ENCODE peak calls at places on chromosomes 3 and 15, in nine cellular contexts. One of them, this sample, is unnamed.

GRCh38 chr3:133445111-133445510 is 45.3 kb downstream of the BFSP2 start:
- DNase-seq in uterus: no peak
- DNase-seq in breast epithelium: no peak
- DNase-seq in esophagus squamous epithelium: no peak
- DNase-seq in right lobe of liver: no peak
- DNase-seq in IMR-90: no peak
- DNase-seq in upper lobe of left lung: no peak
- DNase-seq in adrenal gland: no peak
- DNase-seq in H1: no peak
- DNase-seq in this sample: no peak

GRCh38 chr3:78887608-78888011 is 880.2 kb downstream of the ROBO1 start:
- DNase-seq in right lobe of liver: no peak
- DNase-seq in esophagus squamous epithelium: no peak
- DNase-seq in adrenal gland: no peak
- DNase-seq in uterus: no peak
- DNase-seq in H1: no peak
- DNase-seq in IMR-90: peak; percentile 60
- DNase-seq in upper lobe of left lung: no peak
- DNase-seq in breast epithelium: no peak
- DNase-seq in this sample: no peak

GRCh38 chr15:72155021-72155621 is 36.9 kb downstream of the SENP8 start:
- DNase-seq in right lobe of liver: peak; percentile 74
- DNase-seq in esophagus squamous epithelium: no peak
- DNase-seq in H1: no peak
- DNase-seq in upper lobe of left lung: peak; percentile 34
- DNase-seq in uterus: peak; percentile 47
- DNase-seq in breast epithelium: peak; percentile 97
- DNase-seq in adrenal gland: peak; percentile 74
- DNase-seq in IMR-90: peak; percentile 6
- DNase-seq in this sample: peak; percentile 81

GRCh38 chr3:61821823-61822251 is 260.5 kb downstream of the PTPRG start:
- DNase-seq in uterus: peak; percentile 30
- DNase-seq in IMR-90: peak; percentile 19
- DNase-seq in H1: no peak
- DNase-seq in upper lobe of left lung: no peak
- DNase-seq in adrenal gland: no peak
- DNase-seq in esophagus squamous epithelium: no peak
- DNase-seq in breast epithelium: no peak
- DNase-seq in right lobe of liver: no peak
- DNase-seq in this sample: no peak

GRCh38 chr3:46400846-46401245 is 6.0 kb downstream of the CCR5AS start:
- DNase-seq in adrenal gland: no peak
- DNase-seq in upper lobe of left lung: no peak
- DNase-seq in uterus: no peak
- DNase-seq in breast epithelium: no peak
- DNase-seq in IMR-90: no peak
- DNase-seq in right lobe of liver: no peak
- DNase-seq in H1: no peak
- DNase-seq in esophagus squamous epithelium: no peak
- DNase-seq in this sample: no peak

GRCh38 chr3:86766331-86766730 is 224.6 kb downstream of the VGLL3 start:
- DNase-seq in adrenal gland: no peak
- DNase-seq in esophagus squamous epithelium: no peak
- DNase-seq in right lobe of liver: no peak
- DNase-seq in breast epithelium: no peak
- DNase-seq in uterus: no peak
- DNase-seq in IMR-90: no peak
- DNase-seq in H1: no peak
- DNase-seq in upper lobe of left lung: no peak
- DNase-seq in this sample: no peak

GRCh38 chr3:166818464-166818863 is 561.6 kb downstream of the ZBBX start:
- DNase-seq in H1: no peak
- DNase-seq in upper lobe of left lung: no peak
- DNase-seq in esophagus squamous epithelium: no peak
- DNase-seq in breast epithelium: no peak
- DNase-seq in right lobe of liver: no peak
- DNase-seq in uterus: no peak
- DNase-seq in IMR-90: no peak
- DNase-seq in adrenal gland: no peak
- DNase-seq in this sample: no peak

GRCh38 chr3:112013058-112013783 is 14.5 kb downstream of the TAGLN3 start:
- DNase-seq in esophagus squamous epithelium: no peak
- DNase-seq in IMR-90: peak; percentile 80
- DNase-seq in upper lobe of left lung: no peak
- DNase-seq in uterus: peak; percentile 57
- DNase-seq in right lobe of liver: peak; percentile 62
- DNase-seq in adrenal gland: peak; percentile 85
- DNase-seq in H1: peak; percentile 59
- DNase-seq in breast epithelium: peak; percentile 22
- DNase-seq in this sample: peak; percentile 80

GRCh38 chr3:154990543-154990942 is 89.6 kb upstream of the MME start:
- DNase-seq in upper lobe of left lung: no peak
- DNase-seq in uterus: no peak
- DNase-seq in breast epithelium: no peak
- DNase-seq in adrenal gland: no peak
- DNase-seq in H1: no peak
- DNase-seq in IMR-90: no peak
- DNase-seq in right lobe of liver: no peak
- DNase-seq in esophagus squamous epithelium: no peak
- DNase-seq in this sample: no peak

GRCh38 chr3:154614078-154614477 is 184.1 kb upstream of the GPR149 start:
- DNase-seq in adrenal gland: no peak
- DNase-seq in breast epithelium: no peak
- DNase-seq in upper lobe of left lung: no peak
- DNase-seq in IMR-90: no peak
- DNase-seq in esophagus squamous epithelium: no peak
- DNase-seq in right lobe of liver: no peak
- DNase-seq in H1: no peak
- DNase-seq in uterus: no peak
- DNase-seq in this sample: no peak

GRCh38 chr3:123750659-123751420 is 133.3 kb downstream of the MYLK start:
- DNase-seq in breast epithelium: no peak
- DNase-seq in uterus: no peak
- DNase-seq in upper lobe of left lung: no peak
- DNase-seq in adrenal gland: no peak
- DNase-seq in esophagus squamous epithelium: no peak
- DNase-seq in right lobe of liver: peak; percentile 82
- DNase-seq in H1: no peak
- DNase-seq in IMR-90: peak; percentile 95
- DNase-seq in this sample: no peak

GRCh38 chr3:164522073-164522763 is 556.1 kb downstream of the SI start:
- DNase-seq in adrenal gland: no peak
- DNase-seq in esophagus squamous epithelium: no peak
- DNase-seq in H1: no peak
- DNase-seq in uterus: no peak
- DNase-seq in upper lobe of left lung: peak; percentile 15
- DNase-seq in IMR-90: no peak
- DNase-seq in breast epithelium: no peak
- DNase-seq in right lobe of liver: no peak
- DNase-seq in this sample: no peak

GRCh38 chr3:111725706-111726105 is 130.6 kb upstream of the ZBED2 start:
- DNase-seq in uterus: no peak
- DNase-seq in IMR-90: no peak
- DNase-seq in right lobe of liver: no peak
- DNase-seq in breast epithelium: no peak
- DNase-seq in H1: no peak
- DNase-seq in adrenal gland: no peak
- DNase-seq in upper lobe of left lung: no peak
- DNase-seq in esophagus squamous epithelium: no peak
- DNase-seq in this sample: no peak

GRCh38 chr3:132595036-132595435 is 2.0 kb upstream of the ACKR4 start:
- DNase-seq in right lobe of liver: no peak
- DNase-seq in adrenal gland: no peak
- DNase-seq in uterus: no peak
- DNase-seq in breast epithelium: no peak
- DNase-seq in upper lobe of left lung: no peak
- DNase-seq in IMR-90: peak; percentile 66
- DNase-seq in esophagus squamous epithelium: no peak
- DNase-seq in H1: no peak
- DNase-seq in this sample: no peak

GRCh38 chr3:50447290-50447840 is 56.1 kb downstream of the CACNA2D2 start:
- DNase-seq in right lobe of liver: no peak
- DNase-seq in adrenal gland: no peak
- DNase-seq in H1: no peak
- DNase-seq in uterus: no peak
- DNase-seq in IMR-90: no peak
- DNase-seq in breast epithelium: no peak
- DNase-seq in esophagus squamous epithelium: no peak
- DNase-seq in upper lobe of left lung: peak; percentile 84
- DNase-seq in this sample: no peak

GRCh38 chr3:59731909-59732308 is 682.1 kb upstream of the CFAP20DC start:
- DNase-seq in right lobe of liver: no peak
- DNase-seq in IMR-90: no peak
- DNase-seq in esophagus squamous epithelium: no peak
- DNase-seq in H1: no peak
- DNase-seq in adrenal gland: no peak
- DNase-seq in uterus: no peak
- DNase-seq in upper lobe of left lung: no peak
- DNase-seq in breast epithelium: no peak
- DNase-seq in this sample: no peak

GRCh38 chr15:53835309-53835708 is 75.8 kb upstream of the WDR72 start:
- DNase-seq in esophagus squamous epithelium: no peak
- DNase-seq in adrenal gland: no peak
- DNase-seq in breast epithelium: no peak
- DNase-seq in right lobe of liver: no peak
- DNase-seq in upper lobe of left lung: no peak
- DNase-seq in H1: no peak
- DNase-seq in uterus: no peak
- DNase-seq in IMR-90: no peak
- DNase-seq in this sample: no peak

GRCh38 chr3:13890377-13891016 is 10.6 kb upstream of the WNT7A start:
- DNase-seq in esophagus squamous epithelium: no peak
- DNase-seq in IMR-90: no peak
- DNase-seq in breast epithelium: no peak
- DNase-seq in right lobe of liver: no peak
- DNase-seq in uterus: no peak
- DNase-seq in upper lobe of left lung: peak; percentile 52
- DNase-seq in H1: no peak
- DNase-seq in adrenal gland: peak; percentile 34
- DNase-seq in this sample: peak; percentile 54

GRCh38 chr3:186939536-186939935 is 9.2 kb downstream of the ST6GAL1 start:
- DNase-seq in breast epithelium: no peak
- DNase-seq in right lobe of liver: no peak
- DNase-seq in upper lobe of left lung: no peak
- DNase-seq in uterus: no peak
- DNase-seq in adrenal gland: no peak
- DNase-seq in H1: no peak
- DNase-seq in esophagus squamous epithelium: no peak
- DNase-seq in IMR-90: no peak
- DNase-seq in this sample: no peak

GRCh38 chr3:186940965-186941364 is 10.6 kb downstream of the ST6GAL1 start:
- DNase-seq in esophagus squamous epithelium: no peak
- DNase-seq in right lobe of liver: no peak
- DNase-seq in H1: no peak
- DNase-seq in upper lobe of left lung: no peak
- DNase-seq in breast epithelium: no peak
- DNase-seq in adrenal gland: no peak
- DNase-seq in uterus: peak; percentile 48
- DNase-seq in IMR-90: peak; percentile 42
- DNase-seq in this sample: no peak

GRCh38 chr3:186942168-186942567 is 11.8 kb downstream of the ST6GAL1 start:
- DNase-seq in adrenal gland: no peak
- DNase-seq in IMR-90: no peak
- DNase-seq in esophagus squamous epithelium: no peak
- DNase-seq in right lobe of liver: no peak
- DNase-seq in uterus: no peak
- DNase-seq in breast epithelium: no peak
- DNase-seq in H1: no peak
- DNase-seq in upper lobe of left lung: no peak
- DNase-seq in this sample: no peak

GRCh38 chr3:186937017-186937875 is 6.9 kb downstream of the ST6GAL1 start:
- DNase-seq in adrenal gland: no peak
- DNase-seq in esophagus squamous epithelium: no peak
- DNase-seq in breast epithelium: no peak
- DNase-seq in uterus: no peak
- DNase-seq in upper lobe of left lung: no peak
- DNase-seq in IMR-90: no peak
- DNase-seq in H1: no peak
- DNase-seq in right lobe of liver: no peak
- DNase-seq in this sample: no peak

DNA sequence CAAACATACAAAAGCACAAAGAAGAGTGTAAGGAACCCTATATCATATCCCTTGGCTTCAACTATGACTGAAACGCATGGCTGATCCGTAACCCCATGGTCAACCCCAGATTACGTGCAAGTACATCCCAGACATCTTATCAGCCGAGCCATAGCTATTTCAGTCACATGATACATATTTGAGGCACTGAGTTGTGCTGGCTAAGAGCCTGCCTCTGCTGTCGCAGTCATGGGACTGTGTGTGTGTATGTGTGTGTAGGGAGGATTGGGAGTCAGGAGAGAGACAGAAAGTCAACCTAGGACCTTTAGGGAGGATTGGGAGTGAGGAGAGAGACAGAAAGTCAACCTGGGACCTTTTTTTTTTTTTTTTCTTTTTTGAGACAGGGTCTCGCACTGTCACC is 8.4 kb downstream of the ST6GAL1 start:
- DNase-seq in IMR-90: peak; percentile 75
- DNase-seq in esophagus squamous epithelium: no peak
- DNase-seq in breast epithelium: no peak
- DNase-seq in right lobe of liver: no peak
- DNase-seq in H1: no peak
- DNase-seq in uterus: no peak
- DNase-seq in upper lobe of left lung: no peak
- DNase-seq in adrenal gland: no peak
- DNase-seq in this sample: no peak
- TF ChIP-seq POLR2A in IMR-90: no peak
- TF ChIP-seq POLR2A in esophagus squamous epithelium: no peak
- TF ChIP-seq POLR2A in breast epithelium: no peak
- TF ChIP-seq POLR2A in right lobe of liver: no peak
- TF ChIP-seq POLR2A in H1: no peak
- TF ChIP-seq POLR2A in uterus: no peak
- TF ChIP-seq POLR2A in upper lobe of left lung: no peak
- TF ChIP-seq POLR2A in adrenal gland: no peak
- TF ChIP-seq POLR2A in this sample: no peak

GRCh38 chr3:152834354-152835310 is at the start of gene P2RY1:
- DNase-seq in upper lobe of left lung: peak; percentile 92
- DNase-seq in uterus: peak; percentile 72
- DNase-seq in IMR-90: peak; percentile 17
- DNase-seq in breast epithelium: no peak
- DNase-seq in esophagus squamous epithelium: no peak
- DNase-seq in H1: peak; percentile 69
- DNase-seq in adrenal gland: peak; percentile 60
- DNase-seq in right lobe of liver: peak; percentile 62
- DNase-seq in this sample: no peak
- TF ChIP-seq CTCF in upper lobe of left lung: no peak
- TF ChIP-seq CTCF in uterus: no peak
- TF ChIP-seq CTCF in IMR-90: no peak
- TF ChIP-seq CTCF in breast epithelium: no peak
- TF ChIP-seq CTCF in esophagus squamous epithelium: peak; percentile 70
- TF ChIP-seq CTCF in H1: no peak
- TF ChIP-seq CTCF in adrenal gland: no peak
- TF ChIP-seq CTCF in right lobe of liver: peak; percentile 7
- TF ChIP-seq CTCF in this sample: peak; percentile 55

GRCh38 chr3:143203142-143203541 is 83.6 kb downstream of the CHST2 start:
- DNase-seq in right lobe of liver: no peak
- DNase-seq in upper lobe of left lung: no peak
- DNase-seq in breast epithelium: no peak
- DNase-seq in adrenal gland: no peak
- DNase-seq in uterus: no peak
- DNase-seq in IMR-90: no peak
- DNase-seq in esophagus squamous epithelium: no peak
- DNase-seq in H1: no peak
- DNase-seq in this sample: no peak
- H3K4me1 ChIP-seq in right lobe of liver: no peaks in the 10 kb centered on the region
- H3K4me1 ChIP-seq in upper lobe of left lung: no peaks in the 10 kb centered on the region
- H3K4me1 ChIP-seq in breast epithelium: no peaks in the 10 kb centered on the region
- H3K4me1 ChIP-seq in adrenal gland: no peaks in the 10 kb centered on the region
- H3K4me1 ChIP-seq in uterus: no peaks in the 10 kb centered on the region
- H3K4me1 ChIP-seq in IMR-90: peaks cover 1% of the 10 kb centered on the region
- H3K4me1 ChIP-seq in esophagus squamous epithelium: no peaks in the 10 kb centered on the region
- H3K4me1 ChIP-seq in H1: no peaks in the 10 kb centered on the region
- H3K4me1 ChIP-seq in this sample: no peaks in the 10 kb centered on the region

GRCh38 chr3:63727248-63727647 is 74.8 kb downstream of the SNTN start:
- DNase-seq in esophagus squamous epithelium: no peak
- DNase-seq in H1: no peak
- DNase-seq in upper lobe of left lung: no peak
- DNase-seq in uterus: no peak
- DNase-seq in right lobe of liver: no peak
- DNase-seq in adrenal gland: no peak
- DNase-seq in breast epithelium: no peak
- DNase-seq in IMR-90: peak; percentile 2
- DNase-seq in this sample: no peak
- TF ChIP-seq POLR2A in esophagus squamous epithelium: no peak
- TF ChIP-seq POLR2A in H1: no peak
- TF ChIP-seq POLR2A in upper lobe of left lung: no peak
- TF ChIP-seq POLR2A in uterus: no peak
- TF ChIP-seq POLR2A in right lobe of liver: no peak
- TF ChIP-seq POLR2A in adrenal gland: no peak
- TF ChIP-seq POLR2A in breast epithelium: no peak
- TF ChIP-seq POLR2A in IMR-90: no peak
- TF ChIP-seq POLR2A in this sample: no peak

This sample was measured in Peyer's patch.